ENCODE peak calls at places on chromosomes 1 and 21, in eight cellular contexts. K is naive thymus-derived CD8-positive, alpha-beta T cell; R is cardiac muscle cell; A is AG09309; X is Kasumi-1; V is choroid plexus epithelial cell; D is BE2C; F is NCI-H2029. I is an unnamed sample.

GRCh38 chr1:163538682-163539081 is 216.9 kb downstream of the NUF2 start:
- DNase-seq in A (no peak), F (no peak), K (no peak), X (no peak), V (no peak), R (no peak), D (no peak), I (no peak)

GRCh38 chr1:110756506-110756905 is 81.8 kb upstream of the KCNA3 start:
- DNase-seq in F (peak), D (no peak), V (no peak), K (no peak), X (no peak), R (no peak), A (no peak), I (no peak)

GRCh38 chr1:246034630-246035029 is 472.4 kb downstream of the SMYD3 start:
- DNase-seq in R (no peak), V (no peak), A (no peak), D (peak), X (no peak), K (no peak), F (no peak), I (no peak)

GRCh38 chr1:20634594-20635084 is 1.4 kb downstream of the PINK1 start:
- DNase-seq in D (no peak), A (no peak), F (peak), K (no peak), V (peak), R (peak), X (peak), I (no peak)

GRCh38 chr1:165900576-165901380 is 73.4 kb downstream of the UCK2 start:
- DNase-seq in A (no peak), V (peak), F (no peak), X (no peak), R (no peak), D (no peak), K (no peak), I (no peak)

GRCh38 chr1:56472860-56473259 is 106.5 kb downstream of the PLPP3 start:
- DNase-seq in F (no peak), K (no peak), R (no peak), V (no peak), D (no peak), X (peak), A (no peak), I (no peak)

GRCh38 chr1:53554592-53555305 is 95.5 kb downstream of the DMRTB1 start:
- DNase-seq in V (no peak), A (no peak), R (no peak), F (no peak), D (peak), X (no peak), K (no peak), I (no peak)

GRCh38 chr1:61561666-61562065 is 163.3 kb downstream of the TM2D1 start:
- DNase-seq in K (no peak), F (no peak), V (peak), X (no peak), R (no peak), D (no peak), A (peak), I (no peak)

GRCh38 chr1:171800342-171800741 is 18.9 kb downstream of the METTL13 start:
- DNase-seq in R (no peak), X (peak), V (peak), D (no peak), K (no peak), A (no peak), F (no peak), I (no peak)

GRCh38 chr1:220076861-220077762 is 12.5 kb downstream of the BPNT1 start:
- DNase-seq in X (no peak), F (no peak), K (no peak), V (no peak), R (no peak), A (no peak), D (no peak), I (no peak)

GRCh38 chr1:175757381-175758015 is 14.1 kb upstream of the TNR start:
- DNase-seq in F (no peak), D (peak), A (no peak), K (no peak), V (peak), X (peak), R (peak), I (no peak)

GRCh38 chr1:40755052-40755451 is 28.5 kb upstream of the KCNQ4 start:
- DNase-seq in K (no peak), X (no peak), V (peak), A (no peak), R (no peak), D (no peak), F (no peak), I (no peak)

GRCh38 chr21:25895565-25896205 is 160.9 kb downstream of the GABPA start:
- DNase-seq in R (peak), K (peak), V (peak), A (peak), F (peak), D (peak), X (peak), I (no peak)

GRCh38 chr1:167447521-167448136 is 70.7 kb downstream of the CD247 start:
- DNase-seq in K (peak), R (no peak), X (peak), F (no peak), D (no peak), V (no peak), A (no peak), I (no peak)

GRCh38 chr1:84603941-84604830 is 29.9 kb upstream of the CTBS start:
- DNase-seq in D (peak), K (no peak), A (peak), F (no peak), V (peak), R (no peak), X (no peak), I (no peak)

GRCh38 chr1:234924450-234925355 is 203.9 kb downstream of the TOMM20 start:
- DNase-seq in X (no peak), R (no peak), K (no peak), F (no peak), D (no peak), V (no peak), A (no peak), I (no peak)

GRCh38 chr1:85576642-85577420 is 3.7 kb upstream of the CCN1 start:
- DNase-seq in X (peak), K (no peak), R (peak), A (no peak), V (peak), D (peak), F (peak), I (no peak)

GRCh38 chr1:207962716-207963428 is 51.9 kb upstream of the CD34 start:
- DNase-seq in V (peak), K (no peak), X (peak), D (peak), F (no peak), R (no peak), A (no peak), I (no peak)

GRCh38 chr1:160428655-160429054 is 28.3 kb downstream of the VANGL2 start:
- DNase-seq in F (peak), D (peak), V (peak), R (peak), A (no peak), X (peak), K (peak), I (no peak)

GRCh38 chr1:246151796-246152434 is 355.2 kb downstream of the SMYD3 start:
- DNase-seq in X (peak), R (peak), F (peak), V (no peak), A (no peak), K (no peak), D (no peak), I (no peak)

GRCh38 chr1:8841395-8841794 is 24.0 kb upstream of the RERE start:
- DNase-seq in A (no peak), D (no peak), K (no peak), F (no peak), X (no peak), R (no peak), V (no peak), I (no peak)

GRCh38 chr1:115299266-115299665 is 38.8 kb downstream of the NGF start:
- DNase-seq in F (no peak), V (peak), D (no peak), K (no peak), R (no peak), A (no peak), X (no peak), I (no peak)

I was measured in brain pericyte.